ENCODE peak calls at places on chromosomes 13 and 19, in ten cellular contexts. U, K, B, E, H, Z, D, N, R and C are unnamed samples. For H3K9me3, the result is how much of the 10 kb centered on the place peaks cover.

GRCh38 chr13:113540523-113540922 is 44.0 kb upstream of the TFDP1 start:
- DNase-seq in U (no peak), E (no peak), R (no peak), N (no peak), D (no peak), Z (no peak), H (no peak), K (no peak), B (no peak), C (no peak)

GRCh38 chr13:22846551-22846950 is 334.2 kb upstream of the SGCG start:
- DNase-seq in R (no peak), U (no peak), N (no peak), B (no peak), K (no peak), E (no peak), D (no peak), Z (no peak), H (no peak), C (no peak)

GRCh38 chr19:54458648-54459281 is 4.8 kb downstream of the LENG9 start:
- DNase-seq in B (no peak), R (no peak), U (no peak), K (peak), H (no peak), D (no peak), Z (no peak), E (no peak), N (no peak), C (no peak)

GRCh38 chr19:28170066-28170465 is 1042.9 kb downstream of the UQCRFS1 start:
- DNase-seq in R (no peak), K (no peak), U (no peak), H (no peak), B (no peak), E (no peak), Z (peak), N (no peak), D (no peak), C (no peak)

GRCh38 chr13:29861694-29862110 is 11.3 kb upstream of the UBL3 start:
- DNase-seq in R (no peak), K (peak), H (peak), U (peak), D (peak), B (peak), Z (no peak), N (no peak), E (peak), C (no peak)

GRCh38 chr13:50730496-50731171 is 112.9 kb downstream of the DLEU7 start:
- DNase-seq in H (no peak), R (no peak), D (no peak), K (no peak), E (no peak), N (no peak), U (peak), B (peak), Z (no peak), C (no peak)

GRCh38 chr19:40530091-40530901 is 46.4 kb upstream of the SHKBP1 start:
- DNase-seq in E (peak), B (no peak), U (no peak), Z (peak), H (no peak), R (no peak), D (no peak), K (peak), N (no peak), C (peak)

GRCh38 chr19:37999309-38000213 is 92.6 kb downstream of the SIPA1L3 start:
- DNase-seq in H (peak), K (no peak), U (peak), N (peak), D (peak), B (no peak), Z (no peak), E (peak), R (no peak), C (no peak)

GRCh38 chr13:53242015-53242414 is 213.4 kb downstream of the OLFM4 start:
- DNase-seq in N (no peak), H (no peak), R (no peak), B (no peak), D (no peak), K (no peak), Z (peak), E (no peak), U (no peak), C (no peak)

GRCh38 chr13:106176103-106176502 is 359.4 kb downstream of the EFNB2 start:
- DNase-seq in U (peak), K (no peak), N (no peak), R (no peak), D (peak), B (no peak), E (peak), H (no peak), Z (no peak), C (no peak)

GRCh38 chr13:24008679-24009078 is 111.4 kb upstream of the C1QTNF9B start:
- DNase-seq in E (peak), R (no peak), K (no peak), B (no peak), D (no peak), H (peak), U (peak), N (no peak), Z (no peak), C (no peak)

GRCh38 chr19:35124098-35125060 is 8.8 kb downstream of the FXYD3 start:
- DNase-seq in R (no peak), H (peak), K (peak), E (peak), N (peak), U (peak), B (peak), D (peak), Z (peak), C (peak)

GRCh38 chr13:40315416-40316064 is 350.9 kb downstream of the FOXO1 start:
- DNase-seq in E (no peak), N (no peak), Z (no peak), K (peak), R (no peak), U (no peak), H (no peak), B (peak), D (no peak), C (no peak)

GRCh38 chr19:2345794-2346663 is 14.0 kb upstream of the TMPRSS9 start:
- DNase-seq in K (no peak), R (no peak), B (no peak), E (peak), H (no peak), Z (no peak), D (peak), U (no peak), N (no peak), C (no peak)

GRCh38 chr19:18091217-18091608 is 4.5 kb upstream of the IL12RB1 start:
- DNase-seq in N (no peak), R (no peak), D (no peak), B (no peak), H (no peak), U (no peak), K (no peak), Z (no peak), E (no peak), C (no peak)

GRCh38 chr19:7078007-7078406 is 8.5 kb downstream of the ZNF557 start:
- DNase-seq in E (peak), K (no peak), R (no peak), H (no peak), U (no peak), N (no peak), D (no peak), Z (no peak), B (no peak), C (no peak)
- H3K9me3 ChIP-seq in E (under half), K (half or more), R (half or more), H (under half), U (half or more), N (under half), D (under half), Z (under half), B (under half), C (half or more)

GRCh38 chr19:1286859-1287621 is 1.4 kb downstream of the EFNA2 start:
- DNase-seq in B (no peak), E (no peak), U (no peak), D (no peak), R (no peak), K (no peak), N (no peak), H (no peak), Z (no peak), C (no peak)
- TF ChIP-seq EZH2 in B (no peak), E (peak), U (peak), D (peak), R (no peak), K (no peak), N (no peak), H (no peak), Z (no peak), C (no peak)

GRCh38 chr13:75636339-75637095 is 387 bp downstream of the LMO7 start:
- DNase-seq in B (peak), E (peak), H (peak), N (no peak), K (peak), D (peak), R (no peak), Z (peak), U (no peak), C (peak)
- H3K9me3 ChIP-seq in B (under half), E (under half), H (under half), N (under half), K (under half), D (under half), R (under half), Z (under half), U (under half), C (under half)

GRCh38 chr19:13001166-13001501 is 5.9 kb downstream of the NFIX start:
- DNase-seq in Z (no peak), B (no peak), U (no peak), K (no peak), H (no peak), E (no peak), D (no peak), N (no peak), R (no peak), C (no peak)

GRCh38 chr19:13002970-13003540 is 7.8 kb downstream of the NFIX start:
- DNase-seq in H (no peak), Z (no peak), D (no peak), R (no peak), E (no peak), K (no peak), N (no peak), U (no peak), B (no peak), C (no peak)

GRCh38 chr19:13001502-13002388 is 6.5 kb downstream of the NFIX start:
- DNase-seq in D (peak), E (peak), K (peak), Z (no peak), N (no peak), B (no peak), U (peak), H (no peak), R (no peak), C (no peak)

GRCh38 chr19:13004273-13004672 is 9.0 kb downstream of the NFIX start:
- DNase-seq in R (no peak), H (no peak), Z (no peak), U (no peak), B (no peak), K (no peak), N (no peak), E (no peak), D (no peak), C (no peak)

GRCh38 chr19:13002389-13002898 is 7.2 kb downstream of the NFIX start:
- DNase-seq in N (no peak), H (no peak), R (no peak), Z (no peak), K (no peak), B (no peak), D (no peak), U (no peak), E (peak), C (no peak)
- TF ChIP-seq EZH2 in N (no peak), H (no peak), R (no peak), Z (no peak), K (no peak), B (no peak), D (no peak), U (no peak), E (no peak), C (no peak)

GRCh38 chr19:57606931-57607330 is 7.1 kb upstream of the ZNF134 start:
- DNase-seq in K (no peak), B (no peak), R (no peak), U (no peak), E (no peak), Z (no peak), H (no peak), N (no peak), D (no peak), C (no peak)
- H3K9me3 ChIP-seq in K (under half), B (under half), R (under half), U (under half), E (under half), Z (under half), H (under half), N (under half), D (under half), C (under half)

GRCh38 chr19:49337267-49338022 is 2.2 kb downstream of the CD37 start:
- DNase-seq in B (no peak), U (no peak), K (no peak), D (no peak), H (no peak), E (no peak), R (no peak), Z (no peak), N (no peak), C (no peak)

GRCh38 chr19:49340069-49340864 is 5.1 kb downstream of the CD37 start:
- DNase-seq in N (no peak), R (no peak), H (no peak), B (no peak), Z (peak), D (peak), U (no peak), E (peak), K (peak), C (peak)

GRCh38 chr19:49338023-49338677 is 2.9 kb downstream of the CD37 start:
- DNase-seq in R (no peak), D (no peak), B (no peak), K (no peak), E (no peak), N (no peak), H (no peak), U (no peak), Z (peak), C (no peak)

GRCh38 chr19:49339364-49340068 is 4.3 kb downstream of the CD37 start:
- DNase-seq in R (peak), H (peak), E (peak), Z (peak), K (peak), B (peak), U (peak), D (peak), N (no peak), C (peak)

GRCh38 chr19:49338691-49339363 is 3.6 kb downstream of the CD37 start:
- DNase-seq in Z (peak), H (peak), E (peak), R (peak), U (peak), B (peak), D (peak), N (no peak), K (peak), C (peak)
- TF ChIP-seq EZH2 in Z (no peak), H (no peak), E (no peak), R (no peak), U (no peak), B (no peak), D (no peak), N (no peak), K (no peak), C (no peak)